ENCODE peak calls at places on chromosomes 13 and 19, in six cellular contexts. Q is cardiac muscle cell, S is left ventricle myocardium inferior, A is fibroblast of lung, N is breast epithelium, C is BJ. J is an unnamed sample.

GRCh38 chr13:46759861-46760260 is 37.1 kb downstream of the ESD start:
- DNase-seq in Q (no peak), S (no peak), A (no peak), N (no peak), C (no peak), J (no peak)

GRCh38 chr13:91032104-91032503 is 315.4 kb upstream of the MIR17HG start:
- DNase-seq in Q (no peak), S (no peak), A (no peak), N (no peak), C (no peak), J (no peak)

GRCh38 chr19:16076958-16077611 is 790 bp downstream of the TPM4 start:
- DNase-seq in Q (peak; percentile 55), S (peak; percentile 75), A (no peak), N (peak; percentile 61), C (no peak), J (peak; percentile 72)

GRCh38 chr13:91647361-91647970 is 249.0 kb downstream of the GPC5 start:
- DNase-seq in Q (no peak), S (no peak), A (peak; percentile 53), N (no peak), C (no peak), J (peak; percentile 92)

GRCh38 chr19:28066161-28066560 is 1146.8 kb downstream of the UQCRFS1 start:
- DNase-seq in Q (no peak), S (no peak), A (no peak), N (no peak), C (no peak), J (no peak)

GRCh38 chr13:26968431-26969335 is 202.9 kb downstream of the USP12 start:
- DNase-seq in Q (peak; percentile 22), S (no peak), A (peak; percentile 29), N (no peak), C (no peak), J (peak; percentile 65)

GRCh38 chr19:10565028-10565566 is 713 bp downstream of the KRI1 start:
- DNase-seq in Q (peak; percentile 50), S (no peak), A (peak; percentile 20), N (peak; percentile 32), C (no peak), J (peak; percentile 86)

GRCh38 chr19:49468746-49469447 is 5.1 kb upstream of the FLT3LG start:
- DNase-seq in Q (peak; percentile 66), S (peak; percentile 80), A (peak; percentile 23), N (peak; percentile 69), C (no peak), J (peak; percentile 93)

GRCh38 chr13:29577135-29578051 is 18.1 kb downstream of the SLC7A1 start:
- DNase-seq in Q (no peak), S (peak; percentile 53), A (no peak), N (no peak), C (no peak), J (peak; percentile 39)

GRCh38 chr13:99610702-99611289 is 109.5 kb downstream of the TM9SF2 start:
- DNase-seq in Q (no peak), S (no peak), A (no peak), N (no peak), C (no peak), J (no peak)

GRCh38 chr19:58353717-58354477 is 605 bp upstream of the A1BG start:
- DNase-seq in Q (no peak), S (no peak), A (no peak), N (no peak), C (no peak), J (no peak)

GRCh38 chr13:111373486-111373885 is 53.0 kb downstream of the TEX29 start:
- DNase-seq in Q (no peak), S (no peak), A (no peak), N (no peak), C (no peak), J (no peak)

GRCh38 chr13:73355134-73355533 is 296.3 kb downstream of the KLF5 start:
- DNase-seq in Q (no peak), S (no peak), A (no peak), N (no peak), C (no peak), J (no peak)

GRCh38 chr19:10424011-10424637 is 3.8 kb downstream of the PDE4A start:
- DNase-seq in Q (peak; percentile 84), S (peak; percentile 77), A (peak; percentile 62), N (peak; percentile 55), C (no peak), J (peak; percentile 96)

GRCh38 chr19:35278578-35279284 is 3.6 kb upstream of the HAMP start:
- DNase-seq in Q (no peak), S (no peak), A (no peak), N (no peak), C (no peak), J (no peak)
- H3K36me3 ChIP-seq in Q (peaks cover 23% of the 10 kb centered on the region), S (peaks cover 48% of the 10 kb centered on the region), A (peaks cover 7% of the 10 kb centered on the region), N (peaks cover 4% of the 10 kb centered on the region), C (peaks cover 20% of the 10 kb centered on the region), J (peaks cover 29% of the 10 kb centered on the region)

GRCh38 chr19:50476943-50477264 is 256 bp upstream of the GARIN5A start:
- DNase-seq in Q (no peak), S (no peak), A (no peak), N (no peak), C (no peak), J (no peak)

GRCh38 chr19:50476224-50476942 is at the start of the genes EMC10 and GARIN5A:
- DNase-seq in Q (peak; percentile 92), S (peak; percentile 90), A (peak; percentile 90), N (peak; percentile 90), C (peak; percentile 39), J (peak; percentile 98)

GRCh38 chr19:50477751-50478515 is 1.3 kb upstream of the GARIN5A start:
- DNase-seq in Q (no peak), S (no peak), A (no peak), N (no peak), C (no peak), J (no peak)

GRCh38 chr19:50475101-50475568 is 1.2 kb upstream of the EMC10 start:
- DNase-seq in Q (no peak), S (no peak), A (no peak), N (no peak), C (no peak), J (no peak)

GRCh38 chr19:50475736-50476223 is 527 bp upstream of the EMC10 start:
- DNase-seq in Q (no peak), S (no peak), A (no peak), N (no peak), C (no peak), J (no peak)
- H3K4me3 ChIP-seq in Q (no peak overlapping the region), S (peak overlapping the region; percentile 73), A (peak overlapping the region; percentile 96), N (peak overlapping the region; percentile 80), C (peak overlapping the region; percentile 67), J (peak overlapping the region; percentile 91)

DNA sequence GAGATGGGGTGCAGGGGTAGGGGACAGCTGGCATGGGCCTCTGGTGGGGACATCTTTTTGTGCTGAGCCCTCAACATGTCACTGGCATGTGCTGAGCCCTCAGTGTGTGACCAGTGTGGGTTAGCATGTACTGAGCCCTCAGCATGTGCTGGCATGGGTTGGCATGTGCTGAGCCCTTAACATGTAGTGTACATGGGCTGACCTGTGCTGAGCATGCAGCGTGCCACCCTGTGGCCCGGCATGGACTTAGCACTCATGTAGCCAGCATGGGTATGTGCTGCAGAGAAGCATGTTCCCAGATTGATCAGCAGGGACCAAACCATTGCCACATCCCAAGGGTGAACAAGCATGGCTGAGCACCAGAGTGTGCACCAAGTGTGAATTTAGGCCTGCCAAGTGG is 11.5 kb downstream of the HIPK4 start:
- DNase-seq in Q (no peak), S (no peak), A (no peak), N (no peak), C (no peak), J (no peak)
- TF ChIP-seq CTCF in Q (no peak), S (no peak), A (no peak), N (no peak), C (no peak), J (no peak)

DNA sequence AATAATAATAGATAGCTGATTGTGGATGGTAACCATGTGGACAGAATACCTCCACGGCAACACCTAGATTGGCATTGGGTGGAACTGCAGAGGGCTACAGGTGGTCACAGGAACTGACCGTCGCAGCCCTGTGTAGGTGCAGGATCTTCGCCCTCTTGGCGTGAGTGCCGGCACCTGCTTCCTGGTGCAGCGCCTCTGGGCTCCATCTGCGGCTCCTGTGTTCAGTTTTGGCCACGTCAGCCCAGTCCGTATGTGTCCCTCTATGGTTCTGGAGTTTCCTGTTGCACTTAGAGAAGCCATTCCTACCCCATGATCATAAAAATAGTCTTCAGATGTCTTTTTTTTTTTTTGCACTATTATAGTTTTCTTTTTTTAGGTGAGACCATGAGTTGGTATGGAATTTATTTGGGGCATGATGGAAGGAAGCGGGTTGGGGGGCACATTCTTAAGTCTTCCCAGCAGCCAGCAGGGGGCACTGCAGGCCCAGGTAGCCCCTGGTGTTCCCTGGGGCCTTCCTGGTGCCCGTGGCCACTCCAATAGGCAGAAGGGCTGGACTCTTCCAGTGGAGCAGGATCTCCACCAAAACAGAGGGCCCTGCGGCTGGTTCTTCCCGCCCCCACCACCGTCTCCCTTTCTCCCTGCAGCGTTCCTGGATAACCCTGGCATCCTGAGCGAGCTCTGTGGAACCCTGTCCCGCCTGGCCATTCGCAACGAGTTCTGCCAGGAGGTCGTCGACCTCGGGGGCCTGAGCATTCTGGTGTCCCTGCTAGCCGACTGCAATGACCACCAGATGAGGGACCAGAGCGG is 10.1 kb upstream of the SLC25A42 start:
- DNase-seq in Q (peak; percentile 86), S (peak; percentile 76), A (no peak), N (no peak), C (no peak), J (peak; percentile 90)
- H3K36me3 ChIP-seq in Q (peaks cover 9% of the 10 kb centered on the region), S (peaks cover 50% of the 10 kb centered on the region), A (peaks cover 33% of the 10 kb centered on the region), N (no peaks in the 10 kb centered on the region), C (peaks cover 35% of the 10 kb centered on the region), J (peaks cover 81% of the 10 kb centered on the region)

GRCh38 chr19:41366089-41366488 is 2.1 kb upstream of the B9D2 start:
- DNase-seq in Q (no peak), S (no peak), A (no peak), N (no peak), C (no peak), J (peak; percentile 58)

GRCh38 chr19:41364546-41365391 is 820 bp upstream of the B9D2 start:
- DNase-seq in Q (no peak), S (no peak), A (no peak), N (no peak), C (no peak), J (no peak)

GRCh38 chr19:41363753-41364545 is at the start of gene B9D2:
- DNase-seq in Q (peak; percentile 98), S (peak; percentile 98), A (peak; percentile 96), N (peak; percentile 97), C (peak; percentile 89), J (peak; percentile 99)

GRCh38 chr19:41362143-41362847 is 1.7 kb downstream of the B9D2 start:
- DNase-seq in Q (no peak), S (no peak), A (no peak), N (no peak), C (no peak), J (no peak)

GRCh38 chr19:41363371-41363752 is 587 bp downstream of the B9D2 start:
- DNase-seq in Q (no peak), S (no peak), A (no peak), N (no peak), C (no peak), J (no peak)
- H3K4me3 ChIP-seq in Q (peak overlapping the region; percentile 60), S (peak overlapping the region; percentile 76), A (peak overlapping the region; percentile 87), N (peak overlapping the region; percentile 74), C (peak overlapping the region; percentile 60), J (peak overlapping the region; percentile 90)

DNA sequence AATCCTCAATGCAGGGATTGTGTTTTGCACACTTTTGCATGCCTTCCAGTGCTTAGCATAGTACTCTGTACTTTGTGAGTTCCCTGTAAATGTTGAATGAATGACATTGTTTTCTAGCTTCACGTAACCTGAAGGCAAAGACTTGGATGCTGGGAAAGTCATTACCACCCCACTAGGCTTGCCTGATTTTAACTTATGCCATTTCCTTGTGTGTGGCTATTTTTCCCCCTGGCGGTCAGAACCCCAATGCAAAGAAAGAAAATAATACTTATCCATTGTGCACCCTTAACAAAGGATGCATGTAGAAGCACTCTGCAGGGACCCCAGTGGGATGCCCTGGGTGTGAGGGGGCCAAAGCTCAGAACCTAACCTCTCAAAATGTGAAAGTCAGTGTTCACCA is 1.2 kb upstream of the ENOX1 start:
- DNase-seq in Q (no peak), S (no peak), A (peak; percentile 39), N (no peak), C (no peak), J (no peak)
- TF ChIP-seq CTCF in Q (peak; percentile 56), S (peak; percentile 45), A (peak; percentile 53), N (peak; percentile 20), C (peak; percentile 56), J (peak; percentile 37)